ENCODE peak calls at places on chromosomes 11 and 22, in seven cellular contexts. G is RWPE1, V is lower lobe of right lung, F is tibial artery, D is HFFc6, Q is brain microvascular endothelial cell, X is prostate gland. K is an unnamed sample.

GRCh38 chr22:50300620-50301257 is 6.7 kb downstream of the PLXNB2 start:
- DNase-seq in X (no peak), V (no peak), D (no peak), G (no peak), F (no peak), Q (no peak), K (no peak)

GRCh38 chr11:63592975-63593395 is 21.2 kb downstream of the PLAAT3 start:
- DNase-seq in V (no peak), G (no peak), Q (peak), F (no peak), D (peak), X (no peak), K (peak)

GRCh38 chr11:130323452-130324448 is 9.0 kb upstream of the ZBTB44 start:
- DNase-seq in G (no peak), F (no peak), D (no peak), Q (no peak), X (no peak), V (no peak), K (no peak)

GRCh38 chr22:37163618-37164534 is 14.2 kb upstream of the IL2RB start:
- DNase-seq in X (no peak), F (no peak), D (no peak), G (no peak), Q (no peak), V (peak), K (peak)

GRCh38 chr11:8691601-8692000 is 9.0 kb downstream of the RPL27A start:
- DNase-seq in D (no peak), V (no peak), X (no peak), F (no peak), Q (no peak), G (no peak), K (no peak)

GRCh38 chr11:100630898-100631297 is 56.2 kb upstream of the ARHGAP42 start:
- DNase-seq in V (no peak), D (no peak), X (no peak), F (no peak), G (no peak), Q (no peak), K (no peak)

GRCh38 chr11:6607190-6607635 is 3.6 kb downstream of the ILK start:
- DNase-seq in Q (no peak), G (no peak), X (no peak), D (peak), V (no peak), F (no peak), K (no peak)

GRCh38 chr11:129862123-129862522 is 33.3 kb downstream of the NFRKB start:
- DNase-seq in G (no peak), F (no peak), X (no peak), Q (no peak), D (no peak), V (no peak), K (no peak)

GRCh38 chr11:85541683-85542082 is 85.5 kb downstream of the DLG2 start:
- DNase-seq in X (no peak), V (no peak), Q (no peak), G (no peak), F (no peak), D (no peak), K (no peak)

GRCh38 chr11:71396548-71397123 is 51.6 kb downstream of the DHCR7 start:
- DNase-seq in D (no peak), Q (no peak), V (no peak), G (no peak), X (no peak), F (no peak), K (no peak)

GRCh38 chr11:2853997-2854560 is 31.5 kb downstream of the CDKN1C start:
- DNase-seq in X (no peak), V (no peak), G (no peak), Q (no peak), D (no peak), F (no peak), K (no peak)

GRCh38 chr22:33919591-33920501 is at the start of gene LARGE1:
- DNase-seq in G (no peak), V (peak), F (peak), D (no peak), Q (no peak), X (peak), K (peak)

GRCh38 chr22:46881373-46882118 is 119.1 kb downstream of the TBC1D22A start:
- DNase-seq in Q (peak), V (no peak), F (no peak), X (no peak), G (peak), D (peak), K (no peak)

GRCh38 chr11:116931206-116931953 is 94.0 kb upstream of the APOA1 start:
- DNase-seq in V (no peak), G (peak), Q (no peak), X (no peak), F (no peak), D (no peak), K (no peak)

GRCh38 chr11:46948378-46949131 is 12.0 kb downstream of the CSTPP1 start:
- DNase-seq in X (no peak), Q (peak), G (peak), V (no peak), D (peak), F (no peak), K (no peak)

GRCh38 chr22:27628891-27629631 is 172.5 kb downstream of the MN1 start:
- DNase-seq in V (no peak), X (no peak), G (peak), F (no peak), D (no peak), Q (no peak), K (no peak)

GRCh38 chr22:39994566-39995345 is at the start of gene FAM83F:
- DNase-seq in F (no peak), G (peak), D (no peak), Q (no peak), V (peak), X (peak), K (peak)

GRCh38 chr11:67539588-67539987 is 16.3 kb upstream of the CABP2 start:
- DNase-seq in Q (no peak), D (no peak), X (no peak), F (no peak), G (no peak), V (no peak), K (peak)

GRCh38 chr11:76047231-76047630 is 159.1 kb downstream of the WNT11 start:
- DNase-seq in X (no peak), F (no peak), Q (no peak), D (no peak), G (no peak), V (no peak), K (no peak)

GRCh38 chr11:108757630-108758029 is 92.8 kb downstream of the DDX10 start:
- DNase-seq in X (no peak), V (no peak), F (no peak), D (no peak), Q (no peak), G (no peak), K (no peak)

GRCh38 chr11:86119062-86119461 is 50.2 kb upstream of the PICALM start:
- DNase-seq in X (no peak), D (peak), V (no peak), Q (no peak), G (no peak), F (no peak), K (no peak)

GRCh38 chr11:30423886-30424285 is 101.0 kb downstream of the ARL14EP start:
- DNase-seq in F (no peak), V (no peak), Q (no peak), X (no peak), G (no peak), D (no peak), K (no peak)

GRCh38 chr11:36490026-36490806 is 19.9 kb downstream of the TRAF6 start:
- DNase-seq in V (no peak), G (no peak), X (no peak), F (no peak), D (no peak), Q (no peak), K (no peak)

GRCh38 chr11:108635106-108635505 is 29.8 kb upstream of the DDX10 start:
- DNase-seq in Q (no peak), G (peak), F (no peak), V (no peak), X (no peak), D (peak), K (no peak)

GRCh38 chr11:1360181-1360834 is 29.4 kb upstream of the BRSK2 start:
- DNase-seq in X (no peak), V (no peak), D (no peak), G (no peak), F (no peak), Q (no peak), K (no peak)

GRCh38 chr11:103364687-103365086 is 255.5 kb downstream of the DYNC2H1 start:
- DNase-seq in X (no peak), Q (no peak), D (no peak), V (no peak), F (no peak), G (no peak), K (no peak)

GRCh38 chr22:27748355-27749168 is 53.0 kb downstream of the MN1 start:
- DNase-seq in X (no peak), G (peak), V (no peak), F (no peak), D (no peak), Q (peak), K (no peak)

GRCh38 chr22:19730141-19730661 is 6.9 kb downstream of the GP1BB start:
- DNase-seq in D (no peak), G (no peak), X (no peak), Q (no peak), F (no peak), V (no peak), K (no peak)

GRCh38 chr22:37455896-37456295 is 28.6 kb upstream of the ELFN2 start:
- DNase-seq in V (no peak), Q (peak), X (no peak), F (no peak), D (peak), G (no peak), K (no peak)

GRCh38 chr22:27580311-27580897 is 221.2 kb downstream of the MN1 start:
- DNase-seq in Q (no peak), G (no peak), D (no peak), X (no peak), V (no peak), F (no peak), K (no peak)

GRCh38 chr11:118366287-118366686 is 6.9 kb downstream of the UBE4A start:
- DNase-seq in Q (no peak), V (no peak), X (peak), D (no peak), G (no peak), F (no peak), K (no peak)

GRCh38 chr22:22674473-22674872 is 30.1 kb downstream of the GGTLC2 start:
- DNase-seq in D (no peak), V (no peak), F (no peak), G (no peak), X (no peak), Q (no peak), K (no peak)

GRCh38 chr11:64355078-64355940 is 3.7 kb upstream of the RPS6KA4 start:
- DNase-seq in D (peak), Q (peak), X (peak), V (peak), F (peak), G (peak), K (peak)

GRCh38 chr11:121419839-121420238 is 32.3 kb upstream of the SORL1 start:
- DNase-seq in V (no peak), D (no peak), F (no peak), X (no peak), Q (no peak), G (no peak), K (no peak)

GRCh38 chr11:45658292-45658991 is 7.0 kb downstream of the CHST1 start:
- DNase-seq in Q (peak), D (peak), V (no peak), X (no peak), F (peak), G (no peak), K (no peak)

GRCh38 chr11:46330887-46331652 is 16.2 kb upstream of the DGKZ start:
- DNase-seq in D (no peak), F (no peak), X (no peak), V (no peak), G (no peak), Q (no peak), K (no peak)

GRCh38 chr22:24589518-24590030 is 3.3 kb downstream of the LRRC75B start:
- DNase-seq in X (no peak), F (no peak), D (no peak), V (no peak), G (no peak), Q (no peak), K (no peak)

GRCh38 chr22:45208993-45209838 is 31.5 kb downstream of the KIAA0930 start:
- DNase-seq in F (peak), G (peak), D (peak), X (no peak), Q (peak), V (no peak), K (no peak)
- TF ChIP-seq CTCF in F (peak), G (peak), D (peak), X (peak), Q (peak), V (peak), K (peak)

GRCh38 chr22:16721969-16722368 is 103.2 kb downstream of the XKR3 start:
- DNase-seq in F (no peak), Q (no peak), D (no peak), X (no peak), V (no peak), G (no peak), K (no peak)

GRCh38 chr22:16717699-16718558 is 107.3 kb downstream of the XKR3 start:
- DNase-seq in V (no peak), Q (no peak), G (no peak), X (no peak), F (no peak), D (no peak), K (no peak)
- TF ChIP-seq CTCF in V (no peak), Q (no peak), G (no peak), X (no peak), F (no peak), D (no peak), K (no peak)

DNA sequence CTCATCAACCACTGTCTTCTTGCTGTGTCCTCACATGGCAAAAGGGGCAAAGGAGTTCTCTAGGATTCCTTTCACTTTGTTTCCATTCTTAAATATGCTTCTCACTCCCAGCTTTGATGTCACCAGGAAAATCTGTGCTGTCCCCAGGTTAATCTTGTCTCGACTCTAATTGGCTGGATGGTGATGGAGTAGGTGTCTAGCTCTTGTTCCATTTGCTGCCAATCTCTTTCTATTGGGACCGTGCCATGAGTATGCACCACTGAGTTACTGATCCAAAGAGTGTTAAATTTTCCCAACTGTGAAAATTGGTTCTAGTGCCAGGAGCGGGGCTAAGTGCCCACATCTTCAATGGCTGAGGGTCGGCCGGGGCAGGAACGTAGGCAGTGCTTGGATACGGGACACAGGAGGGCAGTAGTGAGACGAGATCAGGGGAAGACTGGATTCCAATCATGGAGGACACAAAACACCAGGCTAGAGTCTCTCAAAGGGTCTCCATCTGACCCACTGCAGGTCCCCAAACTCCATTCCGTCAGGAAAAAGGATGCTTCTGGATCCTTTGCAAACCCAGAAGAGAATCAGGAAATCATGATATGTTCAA is 47.7 kb upstream of the CSNK2A3 start:
- DNase-seq in Q (no peak), V (no peak), D (no peak), X (no peak), G (no peak), F (no peak), K (peak)
- TF ChIP-seq CTCF in Q (peak), V (no peak), D (peak), X (no peak), G (no peak), F (no peak), K (peak)

DNA sequence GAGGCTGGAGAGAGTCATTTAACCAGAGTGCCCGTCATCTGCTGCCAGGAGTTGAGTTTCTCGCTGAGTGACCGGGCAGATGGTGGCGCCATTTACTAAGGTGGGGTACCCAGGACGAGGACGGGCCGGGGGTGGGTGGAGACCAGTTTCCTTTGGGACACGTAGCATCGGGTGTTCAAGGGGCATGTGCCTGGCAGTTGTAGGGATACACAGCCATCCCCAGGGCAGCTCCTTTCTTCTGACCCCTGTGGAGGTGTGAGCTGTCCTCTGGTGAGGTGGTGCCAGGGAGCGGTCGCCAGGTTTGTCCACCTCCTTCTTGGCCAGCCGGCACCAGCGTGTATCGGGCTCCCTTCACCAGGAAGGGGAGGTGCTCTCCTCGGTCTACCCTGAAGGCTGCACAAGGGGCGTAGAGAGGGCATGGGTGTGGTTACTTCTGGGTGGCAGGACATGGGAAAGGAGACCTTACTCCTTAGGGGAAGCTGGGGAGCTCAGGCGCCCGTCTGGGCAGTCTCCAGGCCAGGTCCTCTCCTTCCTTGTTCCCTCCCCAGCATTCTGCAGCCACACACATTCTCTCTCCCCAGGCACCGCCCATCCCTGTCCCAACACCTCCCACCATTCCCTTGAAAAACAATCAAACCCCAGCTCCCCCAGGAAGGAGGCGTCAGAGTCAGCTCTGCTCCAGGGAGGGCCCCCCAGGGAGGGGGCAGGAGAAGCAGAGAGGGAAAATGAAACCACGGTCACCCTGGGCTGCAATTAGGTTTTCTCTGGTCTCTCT is 10.3 kb upstream of the MB start:
- DNase-seq in V (peak), D (peak), X (peak), G (peak), Q (peak), F (peak), K (peak)
- TF ChIP-seq CTCF in V (peak), D (peak), X (peak), G (peak), Q (peak), F (peak), K (peak)

DNA sequence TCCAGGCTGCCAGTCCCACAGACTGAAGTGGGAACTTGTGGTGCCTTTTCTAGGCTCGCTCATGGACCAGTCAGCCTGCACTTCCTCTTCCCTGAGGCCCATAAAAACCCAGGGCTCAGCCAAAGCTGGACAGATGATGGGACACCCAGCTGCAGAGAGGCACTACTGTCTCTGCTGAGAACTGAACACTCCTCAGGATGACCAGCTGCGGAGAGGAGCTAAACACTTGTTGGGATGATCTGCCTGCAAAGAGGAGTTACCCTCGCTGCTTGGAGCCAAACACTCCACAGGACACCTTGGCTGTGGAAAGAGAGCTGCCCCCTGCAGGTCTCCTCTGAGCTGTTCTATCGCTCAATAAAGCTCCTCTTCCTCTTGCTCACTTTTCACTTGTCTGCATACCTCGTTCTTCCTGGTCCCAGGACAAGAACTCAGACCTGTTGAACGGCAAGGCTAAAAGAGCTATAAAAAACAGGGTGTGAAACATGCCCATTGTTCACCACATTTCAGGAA is 465.5 kb downstream of the GUCY1A2 start:
- DNase-seq in D (no peak), X (no peak), V (no peak), G (no peak), Q (no peak), F (no peak), K (no peak)
- TF ChIP-seq CTCF in D (no peak), X (no peak), V (no peak), G (no peak), Q (no peak), F (no peak), K (no peak)

GRCh38 chr11:70226967-70227366 is 23.9 kb downstream of the FADD start:
- DNase-seq in F (no peak), V (peak), D (no peak), G (no peak), Q (no peak), X (no peak), K (no peak)
- TF ChIP-seq CTCF in F (no peak), V (peak), D (peak), G (no peak), Q (peak), X (no peak), K (no peak)

K was measured in GM13977.